ENCODE peak calls at places on chromosome 5, in eight cellular contexts. F, Z, B, T, Y, N, P and J are unnamed samples.

GRCh38 chr5:93807860-93808259 is 66.5 kb upstream of the POU5F2 start:
- DNase-seq in P (no peak), F (no peak), B (no peak), T (no peak), Z (no peak), Y (no peak), N (no peak), J (no peak)

GRCh38 chr5:154972476-154973080 is 31.7 kb downstream of the MRPL22 start:
- DNase-seq in F (no peak), Y (no peak), N (peak), Z (peak), T (peak), B (no peak), P (peak), J (peak)

GRCh38 chr5:67149933-67150523 is 46.6 kb downstream of the CD180 start:
- DNase-seq in P (no peak), N (peak), B (no peak), Y (no peak), Z (no peak), F (no peak), T (peak), J (no peak)

GRCh38 chr5:96699186-96699820 is 37.1 kb downstream of the CAST start:
- DNase-seq in F (no peak), B (no peak), Z (no peak), N (peak), P (no peak), T (peak), Y (no peak), J (no peak)

GRCh38 chr5:180647465-180647864 is 1.9 kb downstream of the FLT4 start:
- DNase-seq in Z (no peak), B (no peak), P (no peak), T (no peak), N (no peak), Y (no peak), F (no peak), J (no peak)

GRCh38 chr5:179866241-179867078 is 7.8 kb upstream of the MRNIP start:
- DNase-seq in P (no peak), T (no peak), N (no peak), F (no peak), Y (no peak), B (no peak), Z (no peak), J (no peak)

GRCh38 chr5:157361865-157362465 is 96.0 kb downstream of the CYFIP2 start:
- DNase-seq in Z (no peak), Y (no peak), B (no peak), F (no peak), N (peak), T (peak), P (no peak), J (no peak)

GRCh38 chr5:168879929-168880328 is 300.8 kb upstream of the PANK3 start:
- DNase-seq in P (no peak), N (no peak), Z (no peak), F (no peak), B (peak), T (peak), Y (no peak), J (no peak)

GRCh38 chr5:169222934-169223594 is 77.9 kb downstream of the SLIT3 start:
- DNase-seq in N (no peak), T (no peak), Y (no peak), B (no peak), F (no peak), Z (peak), P (no peak), J (no peak)

GRCh38 chr5:179180921-179181645 is 120.9 kb downstream of the ZNF354C start:
- DNase-seq in Y (peak), T (no peak), F (no peak), N (no peak), B (no peak), Z (no peak), P (no peak), J (no peak)

GRCh38 chr5:178826216-178826615 is 33.5 kb upstream of the ZNF354B start:
- DNase-seq in T (no peak), P (no peak), Z (no peak), Y (no peak), N (no peak), F (no peak), B (no peak), J (no peak)

GRCh38 chr5:76403963-76404693 is 1.0 kb downstream of the IQGAP2 start:
- DNase-seq in Y (peak), P (peak), B (peak), Z (no peak), T (no peak), F (peak), N (no peak), J (peak)

GRCh38 chr5:69450116-69450515 is 35.2 kb downstream of the MARVELD2 start:
- DNase-seq in B (no peak), F (no peak), N (peak), Z (peak), P (no peak), Y (no peak), T (peak), J (no peak)

DNA sequence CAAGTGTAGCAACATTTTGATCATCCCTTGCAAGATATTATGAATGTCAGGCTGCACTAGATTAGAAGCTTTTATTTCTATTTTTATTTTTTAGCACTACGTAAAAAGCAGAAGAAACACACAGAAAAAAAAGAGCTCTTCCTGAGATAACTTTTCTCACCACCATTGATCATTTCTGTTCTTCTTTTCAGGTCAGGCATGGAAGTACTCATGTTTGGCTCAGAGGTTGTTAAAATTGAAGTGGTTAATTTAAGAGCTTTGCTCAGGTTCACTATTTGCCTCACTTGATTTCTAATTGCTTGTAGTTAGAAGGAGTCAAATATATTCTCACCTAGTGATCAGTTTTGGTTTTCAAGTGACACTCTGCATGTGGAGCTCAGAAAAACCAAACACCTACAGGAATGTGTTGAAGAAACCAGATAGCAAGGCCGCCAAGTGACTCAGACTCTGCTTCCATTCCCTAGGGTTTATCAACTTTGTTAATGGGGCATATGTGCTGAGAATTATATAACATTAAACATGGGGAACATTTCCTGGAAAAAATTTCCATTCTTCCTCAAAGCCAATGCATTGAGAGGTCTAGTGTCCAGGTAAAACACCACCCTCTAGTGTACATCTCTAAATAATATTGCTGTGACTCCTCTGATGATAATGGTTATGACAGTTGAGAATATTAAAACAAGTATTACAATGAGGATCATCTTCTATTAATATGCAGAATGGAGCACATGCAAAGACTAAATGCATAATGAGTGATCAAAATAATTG is 679.7 kb downstream of the CETN3 start:
- DNase-seq in N (no peak), B (no peak), F (no peak), P (no peak), Y (no peak), Z (no peak), T (peak), J (no peak)
- TF ChIP-seq CTCF in N (no peak), B (no peak), F (no peak), P (no peak), Y (no peak), Z (no peak), T (no peak), J (peak)

GRCh38 chr5:146528232-146528631 is 12.2 kb upstream of the GPR151 start:
- DNase-seq in Z (no peak), N (no peak), Y (no peak), T (peak), F (no peak), P (no peak), B (no peak), J (no peak)
- TF ChIP-seq CTCF in Z (no peak), N (no peak), Y (no peak), T (no peak), F (no peak), P (peak), B (no peak), J (no peak)

GRCh38 chr5:149917073-149917676 is 27.4 kb downstream of the PDE6A start:
- DNase-seq in P (no peak), F (no peak), B (no peak), Z (no peak), T (peak), Y (no peak), N (peak), J (no peak)

GRCh38 chr5:149912226-149912864 is 32.2 kb downstream of the PDE6A start:
- DNase-seq in Z (no peak), P (no peak), Y (no peak), N (no peak), T (no peak), B (no peak), F (no peak), J (no peak)

GRCh38 chr5:149916317-149917072 is 28.1 kb downstream of the PDE6A start:
- DNase-seq in F (no peak), Y (no peak), P (no peak), Z (no peak), B (no peak), N (no peak), T (no peak), J (no peak)

GRCh38 chr5:149913449-149914419 is 30.9 kb downstream of the PDE6A start:
- DNase-seq in P (no peak), B (peak), F (no peak), T (no peak), N (no peak), Z (no peak), Y (no peak), J (no peak)

DNA sequence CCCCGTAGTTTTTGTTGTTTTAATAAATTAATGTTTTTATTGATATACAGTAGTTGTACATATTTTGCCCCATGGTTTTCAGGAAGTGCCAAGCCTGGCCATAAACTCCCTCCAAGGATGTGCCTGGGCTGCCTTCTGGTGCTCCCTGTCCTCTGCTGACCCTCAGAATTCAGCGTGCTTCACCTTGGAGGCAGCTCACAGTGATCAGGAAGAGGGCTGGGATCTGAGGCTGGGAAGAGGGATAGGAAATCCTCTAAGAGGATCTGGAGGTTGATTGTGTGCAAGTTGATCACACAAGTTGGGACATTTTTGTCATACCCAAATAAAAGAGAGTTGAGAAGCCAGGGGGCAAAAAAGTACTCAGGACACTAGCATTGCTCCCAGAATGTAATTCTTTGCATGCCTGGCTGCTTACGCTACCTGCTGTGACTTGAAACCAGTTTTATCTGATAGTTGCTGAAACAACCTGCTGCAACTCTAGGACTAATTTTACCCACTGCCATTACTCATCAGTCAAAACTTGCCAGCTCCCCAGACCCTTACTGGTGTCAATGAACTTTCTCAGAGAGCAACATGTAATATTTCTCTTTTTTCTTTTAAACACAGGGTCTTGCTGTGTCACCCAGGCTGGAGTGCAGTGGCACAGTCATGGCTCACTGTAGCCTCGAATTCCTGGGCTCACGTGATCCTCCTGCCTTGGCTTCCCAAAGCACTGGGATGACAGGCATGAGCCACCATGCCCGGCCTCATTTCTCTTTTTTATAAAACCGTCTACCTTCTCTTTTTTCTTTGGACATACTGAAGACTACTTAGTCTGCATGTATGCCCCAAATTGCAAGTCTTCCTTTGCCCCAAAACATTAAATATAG is 29.0 kb downstream of the PDE6A start:
- DNase-seq in P (no peak), B (no peak), Z (no peak), T (no peak), F (no peak), N (no peak), Y (no peak), J (no peak)
- TF ChIP-seq CTCF in P (no peak), B (no peak), Z (no peak), T (no peak), F (no peak), N (no peak), Y (no peak), J (no peak)

GRCh38 chr5:55159763-55160492 is at the start of gene GPX8:
- DNase-seq in N (peak), B (no peak), Z (peak), Y (no peak), P (peak), F (no peak), T (peak), J (no peak)
- TF ChIP-seq CTCF in N (peak), B (no peak), Z (peak), Y (peak), P (peak), F (peak), T (peak), J (peak)

GRCh38 chr5:82164957-82165698 is 113.0 kb downstream of the RPS23 start:
- DNase-seq in Y (no peak), B (no peak), F (no peak), P (no peak), Z (peak), N (peak), T (peak), J (no peak)
- TF ChIP-seq CTCF in Y (no peak), B (no peak), F (no peak), P (no peak), Z (no peak), N (no peak), T (peak), J (no peak)

DNA sequence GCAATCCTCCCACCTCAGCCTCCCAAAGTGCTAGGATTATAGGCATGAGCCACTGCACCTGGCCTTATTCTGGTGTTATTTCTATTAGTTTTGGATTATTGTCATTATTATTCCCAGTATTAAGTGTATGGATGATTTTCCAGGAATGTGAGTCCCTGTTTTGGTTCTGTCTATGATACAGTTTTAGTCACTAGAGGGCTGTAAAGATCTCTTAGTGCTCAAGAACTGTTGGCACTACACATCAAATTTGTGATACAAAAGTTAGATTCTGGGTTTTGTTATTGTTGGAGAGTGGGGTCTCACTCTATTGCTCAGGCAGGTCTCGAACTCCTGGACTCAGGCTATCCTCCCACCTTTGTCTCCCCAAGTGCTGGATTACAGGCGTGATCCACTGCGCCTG is 12.1 kb downstream of the CCL28 start:
- DNase-seq in N (peak), F (no peak), B (no peak), T (peak), Z (no peak), P (no peak), Y (no peak), J (no peak)
- TF ChIP-seq CTCF in N (peak), F (no peak), B (no peak), T (peak), Z (no peak), P (peak), Y (no peak), J (no peak)

DNA sequence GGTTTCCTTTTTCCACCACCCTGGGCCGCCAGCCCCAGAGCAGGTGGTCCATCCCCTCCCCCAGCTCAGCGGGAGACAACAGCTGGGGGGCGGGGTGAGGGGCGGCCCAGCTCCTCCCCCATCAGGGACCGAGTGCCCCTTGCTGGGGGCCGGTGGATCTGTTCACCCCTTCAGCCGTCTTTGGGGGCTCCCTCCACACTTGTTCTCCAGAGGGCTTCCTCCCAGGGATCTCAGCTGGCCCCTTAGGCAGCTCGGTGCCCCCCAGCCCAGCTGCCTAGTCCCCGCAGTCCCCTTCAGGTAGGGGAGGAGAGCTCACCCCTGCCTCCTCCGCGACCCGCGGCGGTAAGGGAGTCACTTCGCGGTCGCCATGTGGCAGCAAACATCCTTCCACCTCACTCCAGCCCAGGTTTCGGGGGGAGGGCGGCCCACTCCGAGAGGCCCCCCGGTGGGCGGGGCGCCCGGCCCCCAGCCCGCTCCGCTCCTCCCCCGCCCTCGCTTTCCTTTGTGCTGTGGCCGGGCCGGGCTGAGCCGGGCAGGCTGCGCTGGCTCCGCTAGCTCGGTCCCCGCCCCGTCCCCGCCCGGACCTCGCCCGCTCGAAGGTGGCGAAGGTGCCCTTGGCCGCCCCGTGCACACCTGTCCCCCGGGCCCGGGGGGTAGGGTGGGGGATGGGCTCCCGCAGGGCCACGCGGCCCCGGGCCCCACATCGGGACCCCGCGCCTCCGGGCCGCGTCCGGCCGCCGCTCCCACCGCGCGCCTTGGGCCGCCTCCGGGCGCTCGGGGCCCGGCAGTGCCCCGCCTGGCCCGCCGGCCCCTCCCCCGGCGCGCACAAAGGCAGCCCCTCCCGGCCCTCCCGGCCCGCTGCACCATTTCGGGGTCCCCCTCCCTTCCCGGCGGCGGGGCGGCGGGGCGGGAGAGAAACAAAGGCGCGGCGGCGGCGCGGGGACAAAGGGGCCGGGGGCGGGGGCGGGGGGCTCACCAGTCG is 683 bp downstream of the DBN1 start:
- DNase-seq in Y (no peak), T (no peak), P (peak), Z (no peak), N (no peak), B (peak), F (no peak), J (peak)
- TF ChIP-seq CTCF in Y (no peak), T (no peak), P (peak), Z (no peak), N (no peak), B (peak), F (no peak), J (no peak)

DNA sequence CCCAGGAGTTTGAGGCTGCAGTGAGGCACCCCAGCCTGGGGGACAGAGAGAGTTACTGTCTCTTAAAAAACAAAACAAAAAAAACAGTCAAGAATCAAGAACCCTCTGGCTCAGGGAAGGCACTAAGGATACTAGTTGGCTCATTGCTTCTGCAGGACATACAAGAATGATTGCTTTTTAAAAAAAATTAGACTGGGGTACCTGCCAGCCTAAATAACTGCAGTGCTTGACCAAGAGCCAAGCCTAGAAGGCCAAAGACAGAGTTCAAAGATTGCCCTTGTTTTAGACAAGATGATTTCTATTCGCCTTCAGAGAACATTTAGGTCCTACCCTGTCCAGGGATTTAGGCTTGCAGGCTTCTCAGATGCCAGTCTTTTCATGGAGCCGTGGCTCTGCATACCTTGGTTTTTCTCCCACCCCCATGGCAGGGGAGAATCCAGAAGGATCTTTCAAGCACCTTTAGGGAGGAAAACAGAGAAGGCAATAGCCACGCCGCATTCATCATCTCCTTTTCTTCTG is 93.7 kb upstream of the IL6ST start:
- DNase-seq in N (no peak), P (no peak), Z (no peak), B (no peak), F (no peak), T (peak), Y (no peak), J (no peak)
- TF ChIP-seq CTCF in N (no peak), P (no peak), Z (no peak), B (no peak), F (no peak), T (no peak), Y (no peak), J (no peak)

GRCh38 chr5:161403996-161404395 is 142.5 kb downstream of the GABRB2 start:
- DNase-seq in B (no peak), Y (no peak), P (no peak), Z (no peak), N (no peak), F (no peak), T (no peak), J (no peak)
- TF ChIP-seq CTCF in B (no peak), Y (no peak), P (no peak), Z (no peak), N (no peak), F (no peak), T (no peak), J (no peak)

GRCh38 chr5:138632900-138633489 is 57.8 kb upstream of the HSPA9 start:
- DNase-seq in N (peak), B (peak), F (no peak), Z (peak), T (peak), Y (peak), P (peak), J (no peak)

GRCh38 chr5:138635708-138636107 is 60.5 kb upstream of the HSPA9 start:
- DNase-seq in Z (no peak), Y (no peak), B (no peak), N (no peak), T (no peak), P (no peak), F (no peak), J (no peak)

GRCh38 chr5:138637256-138637655 is 62.1 kb upstream of the HSPA9 start:
- DNase-seq in P (no peak), B (no peak), Y (no peak), T (no peak), F (no peak), N (no peak), Z (no peak), J (no peak)

GRCh38 chr5:138636401-138636944 is 61.3 kb upstream of the HSPA9 start:
- DNase-seq in P (no peak), F (no peak), Z (no peak), T (no peak), Y (no peak), N (no peak), B (no peak), J (no peak)

GRCh38 chr5:138635268-138635667 is 60.1 kb upstream of the HSPA9 start:
- DNase-seq in Y (no peak), N (peak), F (no peak), B (no peak), P (no peak), Z (no peak), T (peak), J (no peak)
- TF ChIP-seq CTCF in Y (no peak), N (no peak), F (no peak), B (no peak), P (no peak), Z (no peak), T (no peak), J (no peak)